ENCODE peak calls at places on chromosomes 16 and 17, in nine cellular contexts. One of them, this sample, is unnamed.

GRCh38 chr17:79691931-79692330 is 38.8 kb upstream of the ENPP7 start:
- DNase-seq in LHCN-M2: no peak
- DNase-seq in activated naive CD8-positive, alpha-beta T cell treated with anti-CD3 and anti-CD28 coated beads, Interleukin-2, amount 50 U/mL, for 16 hours: no peak
- DNase-seq in omental fat pad: no peak
- DNase-seq in progenitor cell of endocrine pancreas: no peak
- DNase-seq in NCI-H1092 treated with DMSO at 0.1 percent for 48 hours: peak; percentile 84
- DNase-seq in ovary: peak; percentile 53
- DNase-seq in K562: no peak
- DNase-seq in CD4-positive, alpha-beta T cell: no peak
- DNase-seq in this sample: no peak

GRCh38 chr17:79007504-79008381 is 1.8 kb downstream of the CANT1 start:
- DNase-seq in activated naive CD8-positive, alpha-beta T cell treated with anti-CD3 and anti-CD28 coated beads, Interleukin-2, amount 50 U/mL, for 16 hours: no peak
- DNase-seq in ovary: no peak
- DNase-seq in progenitor cell of endocrine pancreas: no peak
- DNase-seq in CD4-positive, alpha-beta T cell: no peak
- DNase-seq in K562: no peak
- DNase-seq in omental fat pad: peak; percentile 14
- DNase-seq in NCI-H1092 treated with DMSO at 0.1 percent for 48 hours: no peak
- DNase-seq in LHCN-M2: no peak
- DNase-seq in this sample: no peak

GRCh38 chr17:75238684-75239191 is 22.7 kb downstream of the GGA3 start:
- DNase-seq in K562: peak; percentile 79
- DNase-seq in ovary: peak; percentile 53
- DNase-seq in CD4-positive, alpha-beta T cell: peak; percentile 65
- DNase-seq in activated naive CD8-positive, alpha-beta T cell treated with anti-CD3 and anti-CD28 coated beads, Interleukin-2, amount 50 U/mL, for 16 hours: peak; percentile 29
- DNase-seq in NCI-H1092 treated with DMSO at 0.1 percent for 48 hours: peak; percentile 46
- DNase-seq in omental fat pad: no peak
- DNase-seq in LHCN-M2: peak; percentile 61
- DNase-seq in progenitor cell of endocrine pancreas: peak; percentile 34
- DNase-seq in this sample: peak; percentile 68

GRCh38 chr17:75693500-75694481 is 26.7 kb downstream of the SAP30BP start:
- DNase-seq in ovary: no peak
- DNase-seq in K562: no peak
- DNase-seq in activated naive CD8-positive, alpha-beta T cell treated with anti-CD3 and anti-CD28 coated beads, Interleukin-2, amount 50 U/mL, for 16 hours: no peak
- DNase-seq in CD4-positive, alpha-beta T cell: no peak
- DNase-seq in LHCN-M2: peak; percentile 99
- DNase-seq in omental fat pad: peak; percentile 38
- DNase-seq in progenitor cell of endocrine pancreas: no peak
- DNase-seq in NCI-H1092 treated with DMSO at 0.1 percent for 48 hours: peak; percentile 4
- DNase-seq in this sample: no peak

GRCh38 chr16:86609115-86609514 is 30.8 kb downstream of the FOXL1 start:
- DNase-seq in CD4-positive, alpha-beta T cell: no peak
- DNase-seq in NCI-H1092 treated with DMSO at 0.1 percent for 48 hours: no peak
- DNase-seq in omental fat pad: no peak
- DNase-seq in progenitor cell of endocrine pancreas: no peak
- DNase-seq in LHCN-M2: peak; percentile 83
- DNase-seq in activated naive CD8-positive, alpha-beta T cell treated with anti-CD3 and anti-CD28 coated beads, Interleukin-2, amount 50 U/mL, for 16 hours: no peak
- DNase-seq in K562: no peak
- DNase-seq in ovary: no peak
- DNase-seq in this sample: no peak

GRCh38 chr16:69397821-69398521 is 12.2 kb upstream of the TERF2 start:
- DNase-seq in activated naive CD8-positive, alpha-beta T cell treated with anti-CD3 and anti-CD28 coated beads, Interleukin-2, amount 50 U/mL, for 16 hours: no peak
- DNase-seq in K562: peak; percentile 49
- DNase-seq in CD4-positive, alpha-beta T cell: no peak
- DNase-seq in NCI-H1092 treated with DMSO at 0.1 percent for 48 hours: peak; percentile 38
- DNase-seq in omental fat pad: no peak
- DNase-seq in LHCN-M2: peak; percentile 89
- DNase-seq in ovary: peak; percentile 46
- DNase-seq in progenitor cell of endocrine pancreas: no peak
- DNase-seq in this sample: peak; percentile 58

GRCh38 chr17:12765544-12765943 is 23.8 kb upstream of the ARHGAP44 start:
- DNase-seq in ovary: peak; percentile 30
- DNase-seq in activated naive CD8-positive, alpha-beta T cell treated with anti-CD3 and anti-CD28 coated beads, Interleukin-2, amount 50 U/mL, for 16 hours: no peak
- DNase-seq in CD4-positive, alpha-beta T cell: no peak
- DNase-seq in omental fat pad: peak; percentile 42
- DNase-seq in K562: peak; percentile 7
- DNase-seq in progenitor cell of endocrine pancreas: no peak
- DNase-seq in NCI-H1092 treated with DMSO at 0.1 percent for 48 hours: no peak
- DNase-seq in LHCN-M2: peak; percentile 18
- DNase-seq in this sample: peak; percentile 5

GRCh38 chr16:2529061-2529931 is 1.9 kb downstream of the CEMP1 start:
- DNase-seq in activated naive CD8-positive, alpha-beta T cell treated with anti-CD3 and anti-CD28 coated beads, Interleukin-2, amount 50 U/mL, for 16 hours: no peak
- DNase-seq in progenitor cell of endocrine pancreas: no peak
- DNase-seq in ovary: peak; percentile 44
- DNase-seq in CD4-positive, alpha-beta T cell: no peak
- DNase-seq in omental fat pad: no peak
- DNase-seq in NCI-H1092 treated with DMSO at 0.1 percent for 48 hours: no peak
- DNase-seq in K562: no peak
- DNase-seq in LHCN-M2: no peak
- DNase-seq in this sample: no peak

GRCh38 chr16:8655184-8655717 is 19.2 kb upstream of the ABAT start:
- DNase-seq in K562: peak; percentile 17
- DNase-seq in activated naive CD8-positive, alpha-beta T cell treated with anti-CD3 and anti-CD28 coated beads, Interleukin-2, amount 50 U/mL, for 16 hours: no peak
- DNase-seq in LHCN-M2: peak; percentile 36
- DNase-seq in ovary: no peak
- DNase-seq in NCI-H1092 treated with DMSO at 0.1 percent for 48 hours: no peak
- DNase-seq in CD4-positive, alpha-beta T cell: no peak
- DNase-seq in omental fat pad: no peak
- DNase-seq in progenitor cell of endocrine pancreas: no peak
- DNase-seq in this sample: peak; percentile 65

GRCh38 chr16:30406911-30407793 is at the start of gene ZNF771:
- DNase-seq in CD4-positive, alpha-beta T cell: peak; percentile 90
- DNase-seq in progenitor cell of endocrine pancreas: peak; percentile 85
- DNase-seq in ovary: peak; percentile 95
- DNase-seq in LHCN-M2: peak; percentile 87
- DNase-seq in activated naive CD8-positive, alpha-beta T cell treated with anti-CD3 and anti-CD28 coated beads, Interleukin-2, amount 50 U/mL, for 16 hours: peak; percentile 83
- DNase-seq in omental fat pad: peak; percentile 86
- DNase-seq in NCI-H1092 treated with DMSO at 0.1 percent for 48 hours: peak; percentile 89
- DNase-seq in K562: peak; percentile 94
- DNase-seq in this sample: peak; percentile 97

GRCh38 chr17:47789611-47790520 is 31.7 kb downstream of the OSBPL7 start:
- DNase-seq in CD4-positive, alpha-beta T cell: peak; percentile 54
- DNase-seq in ovary: peak; percentile 49
- DNase-seq in LHCN-M2: peak; percentile 15
- DNase-seq in omental fat pad: no peak
- DNase-seq in progenitor cell of endocrine pancreas: peak; percentile 39
- DNase-seq in NCI-H1092 treated with DMSO at 0.1 percent for 48 hours: peak; percentile 42
- DNase-seq in activated naive CD8-positive, alpha-beta T cell treated with anti-CD3 and anti-CD28 coated beads, Interleukin-2, amount 50 U/mL, for 16 hours: no peak
- DNase-seq in K562: peak; percentile 71
- DNase-seq in this sample: no peak

GRCh38 chr16:24993722-24994686 is 21.2 kb downstream of the ARHGAP17 start:
- DNase-seq in NCI-H1092 treated with DMSO at 0.1 percent for 48 hours: no peak
- DNase-seq in activated naive CD8-positive, alpha-beta T cell treated with anti-CD3 and anti-CD28 coated beads, Interleukin-2, amount 50 U/mL, for 16 hours: no peak
- DNase-seq in ovary: no peak
- DNase-seq in progenitor cell of endocrine pancreas: no peak
- DNase-seq in LHCN-M2: peak; percentile 91
- DNase-seq in K562: peak; percentile 16
- DNase-seq in omental fat pad: no peak
- DNase-seq in CD4-positive, alpha-beta T cell: no peak
- DNase-seq in this sample: no peak

This sample was measured in OCI-M1.